ENCODE peak calls at places on chromosome 9, in eight cellular contexts. One of them, this sample, is unnamed.

GRCh38 chr9:116870566-116870965 is 183.5 kb downstream of the TRIM32 start:
- DNase-seq in brain microvascular endothelial cell: no peak
- DNase-seq in heart right ventricle: no peak
- DNase-seq in fibroblast of lung: no peak
- DNase-seq in GM06990: no peak
- DNase-seq in kidney: peak; percentile 83
- DNase-seq in OCI-LY7: no peak
- DNase-seq in fibroblast of pulmonary artery: no peak
- DNase-seq in this sample: no peak

GRCh38 chr9:91256235-91256634 is 105.5 kb downstream of the AUH start:
- DNase-seq in brain microvascular endothelial cell: no peak
- DNase-seq in heart right ventricle: no peak
- DNase-seq in fibroblast of lung: no peak
- DNase-seq in GM06990: no peak
- DNase-seq in kidney: no peak
- DNase-seq in OCI-LY7: no peak
- DNase-seq in fibroblast of pulmonary artery: no peak
- DNase-seq in this sample: no peak

GRCh38 chr9:96169901-96170300 is 132.1 kb downstream of the HSD17B3 start:
- DNase-seq in brain microvascular endothelial cell: no peak
- DNase-seq in heart right ventricle: no peak
- DNase-seq in fibroblast of lung: no peak
- DNase-seq in GM06990: no peak
- DNase-seq in kidney: no peak
- DNase-seq in OCI-LY7: no peak
- DNase-seq in fibroblast of pulmonary artery: no peak
- DNase-seq in this sample: no peak

GRCh38 chr9:16121593-16121992 is 568.8 kb downstream of the CCDC171 start:
- DNase-seq in brain microvascular endothelial cell: peak; percentile 62
- DNase-seq in heart right ventricle: no peak
- DNase-seq in fibroblast of lung: peak; percentile 70
- DNase-seq in GM06990: no peak
- DNase-seq in kidney: no peak
- DNase-seq in OCI-LY7: no peak
- DNase-seq in fibroblast of pulmonary artery: peak; percentile 27
- DNase-seq in this sample: no peak

GRCh38 chr9:82882744-82883143 is 180.2 kb downstream of the RASEF start:
- DNase-seq in brain microvascular endothelial cell: peak; percentile 2
- DNase-seq in heart right ventricle: no peak
- DNase-seq in fibroblast of lung: peak; percentile 75
- DNase-seq in GM06990: no peak
- DNase-seq in kidney: no peak
- DNase-seq in OCI-LY7: no peak
- DNase-seq in fibroblast of pulmonary artery: peak; percentile 30
- DNase-seq in this sample: no peak

GRCh38 chr9:16753256-16753655 is 117.2 kb downstream of the BNC2 start:
- DNase-seq in brain microvascular endothelial cell: no peak
- DNase-seq in heart right ventricle: no peak
- DNase-seq in fibroblast of lung: no peak
- DNase-seq in GM06990: no peak
- DNase-seq in kidney: no peak
- DNase-seq in OCI-LY7: no peak
- DNase-seq in fibroblast of pulmonary artery: no peak
- DNase-seq in this sample: no peak

GRCh38 chr9:77019810-77020437 is 469 bp downstream of the FOXB2 start:
- DNase-seq in brain microvascular endothelial cell: no peak
- DNase-seq in heart right ventricle: no peak
- DNase-seq in fibroblast of lung: no peak
- DNase-seq in GM06990: no peak
- DNase-seq in kidney: no peak
- DNase-seq in OCI-LY7: no peak
- DNase-seq in fibroblast of pulmonary artery: no peak
- DNase-seq in this sample: no peak

GRCh38 chr9:15295761-15296405 is 11.1 kb downstream of the TTC39B start:
- DNase-seq in brain microvascular endothelial cell: peak; percentile 74
- DNase-seq in heart right ventricle: no peak
- DNase-seq in fibroblast of lung: peak; percentile 88
- DNase-seq in GM06990: peak; percentile 35
- DNase-seq in kidney: no peak
- DNase-seq in OCI-LY7: no peak
- DNase-seq in fibroblast of pulmonary artery: peak; percentile 72
- DNase-seq in this sample: no peak

GRCh38 chr9:13665418-13666066 is 386.1 kb upstream of the MPDZ start:
- DNase-seq in brain microvascular endothelial cell: peak; percentile 46
- DNase-seq in heart right ventricle: no peak
- DNase-seq in fibroblast of lung: peak; percentile 16
- DNase-seq in GM06990: no peak
- DNase-seq in kidney: no peak
- DNase-seq in OCI-LY7: no peak
- DNase-seq in fibroblast of pulmonary artery: peak; percentile 37
- DNase-seq in this sample: no peak

GRCh38 chr9:6014668-6015270 is 655 bp downstream of the RANBP6 start:
- DNase-seq in brain microvascular endothelial cell: peak; percentile 73
- DNase-seq in heart right ventricle: no peak
- DNase-seq in fibroblast of lung: peak; percentile 90
- DNase-seq in GM06990: no peak
- DNase-seq in kidney: no peak
- DNase-seq in OCI-LY7: no peak
- DNase-seq in fibroblast of pulmonary artery: peak; percentile 68
- DNase-seq in this sample: no peak

GRCh38 chr9:130942679-130943078 is 3.6 kb upstream of the FIBCD1 start:
- DNase-seq in brain microvascular endothelial cell: no peak
- DNase-seq in heart right ventricle: no peak
- DNase-seq in fibroblast of lung: no peak
- DNase-seq in GM06990: no peak
- DNase-seq in kidney: no peak
- DNase-seq in OCI-LY7: no peak
- DNase-seq in fibroblast of pulmonary artery: no peak
- DNase-seq in this sample: no peak

GRCh38 chr9:88690628-88691027 is 155.7 kb downstream of the NXNL2 start:
- DNase-seq in brain microvascular endothelial cell: no peak
- DNase-seq in heart right ventricle: no peak
- DNase-seq in fibroblast of lung: no peak
- DNase-seq in GM06990: no peak
- DNase-seq in kidney: no peak
- DNase-seq in OCI-LY7: no peak
- DNase-seq in fibroblast of pulmonary artery: no peak
- DNase-seq in this sample: no peak

GRCh38 chr9:77417570-77417969 is 230.6 kb downstream of the GNA14 start:
- DNase-seq in brain microvascular endothelial cell: peak; percentile 27
- DNase-seq in heart right ventricle: no peak
- DNase-seq in fibroblast of lung: peak; percentile 51
- DNase-seq in GM06990: no peak
- DNase-seq in kidney: no peak
- DNase-seq in OCI-LY7: no peak
- DNase-seq in fibroblast of pulmonary artery: peak; percentile 84
- DNase-seq in this sample: no peak

GRCh38 chr9:121853617-121854395 is 202.4 kb downstream of the DAB2IP start:
- DNase-seq in brain microvascular endothelial cell: no peak
- DNase-seq in heart right ventricle: no peak
- DNase-seq in fibroblast of lung: no peak
- DNase-seq in GM06990: no peak
- DNase-seq in kidney: no peak
- DNase-seq in OCI-LY7: no peak
- DNase-seq in fibroblast of pulmonary artery: no peak
- DNase-seq in this sample: peak; percentile 57

GRCh38 chr9:6197330-6197729 is 18.3 kb upstream of the IL33 start:
- DNase-seq in brain microvascular endothelial cell: peak; percentile 4
- DNase-seq in heart right ventricle: peak; percentile 18
- DNase-seq in fibroblast of lung: no peak
- DNase-seq in GM06990: no peak
- DNase-seq in kidney: no peak
- DNase-seq in OCI-LY7: peak; percentile 5
- DNase-seq in fibroblast of pulmonary artery: peak; percentile 67
- DNase-seq in this sample: no peak

GRCh38 chr9:121440265-121440664 is 59.4 kb downstream of the GGTA1 start:
- DNase-seq in brain microvascular endothelial cell: peak; percentile 32
- DNase-seq in heart right ventricle: no peak
- DNase-seq in fibroblast of lung: no peak
- DNase-seq in GM06990: no peak
- DNase-seq in kidney: no peak
- DNase-seq in OCI-LY7: no peak
- DNase-seq in fibroblast of pulmonary artery: peak; percentile 48
- DNase-seq in this sample: no peak

DNA sequence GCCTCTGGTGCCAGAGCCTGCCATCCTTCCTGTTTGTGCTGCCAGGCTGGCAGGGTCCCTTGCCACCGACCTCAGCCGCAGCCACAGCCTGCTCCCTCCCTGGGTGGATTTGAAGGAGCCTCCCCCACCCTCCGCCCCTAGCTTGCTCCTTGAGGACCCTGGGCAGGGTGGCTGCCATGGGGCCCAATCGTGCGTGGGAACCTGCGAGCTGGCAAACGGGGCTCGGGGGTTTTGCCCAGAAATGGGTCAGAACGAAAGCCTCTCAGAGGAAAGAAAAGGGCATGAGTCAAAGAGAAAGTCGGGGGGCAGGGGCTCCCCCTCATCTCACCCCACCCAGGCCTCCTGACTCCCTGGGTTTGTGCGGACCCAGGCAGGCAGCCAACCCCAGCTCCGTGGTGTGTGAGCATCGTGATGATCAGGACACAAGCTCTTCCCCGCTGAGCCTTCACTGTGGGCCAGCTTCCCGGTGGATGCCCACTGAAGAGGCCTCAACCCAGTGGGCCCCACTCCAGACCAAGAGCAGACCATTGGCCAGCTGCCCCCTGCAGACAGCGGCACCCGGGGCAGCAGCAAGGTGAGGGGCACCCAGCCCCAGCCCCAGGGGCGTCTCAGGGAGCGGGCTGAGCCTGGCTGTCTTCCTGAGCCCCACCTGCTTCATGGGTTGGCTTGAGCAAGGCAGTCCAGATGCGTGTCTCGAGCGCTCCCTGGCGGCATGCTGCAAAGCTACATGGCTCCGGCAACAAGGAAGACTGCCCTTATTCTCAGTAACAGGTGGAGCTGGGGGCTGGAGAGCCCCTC is 3.0 kb upstream of the FUT7 start:
- DNase-seq in brain microvascular endothelial cell: peak; percentile 68
- DNase-seq in heart right ventricle: peak; percentile 76
- DNase-seq in fibroblast of lung: peak; percentile 69
- DNase-seq in GM06990: peak; percentile 85
- DNase-seq in kidney: peak; percentile 94
- DNase-seq in OCI-LY7: peak; percentile 90
- DNase-seq in fibroblast of pulmonary artery: peak; percentile 87
- DNase-seq in this sample: peak; percentile 87
- H3K4me3 ChIP-seq in brain microvascular endothelial cell: no peak overlapping the region
- H3K4me3 ChIP-seq in heart right ventricle: no peak overlapping the region
- H3K4me3 ChIP-seq in fibroblast of lung: no peak overlapping the region
- H3K4me3 ChIP-seq in GM06990: peak overlapping the region; percentile 31
- H3K4me3 ChIP-seq in kidney: no peak overlapping the region
- H3K4me3 ChIP-seq in OCI-LY7: no peak overlapping the region
- H3K4me3 ChIP-seq in fibroblast of pulmonary artery: no peak overlapping the region
- H3K4me3 ChIP-seq in this sample: no peak overlapping the region

DNA sequence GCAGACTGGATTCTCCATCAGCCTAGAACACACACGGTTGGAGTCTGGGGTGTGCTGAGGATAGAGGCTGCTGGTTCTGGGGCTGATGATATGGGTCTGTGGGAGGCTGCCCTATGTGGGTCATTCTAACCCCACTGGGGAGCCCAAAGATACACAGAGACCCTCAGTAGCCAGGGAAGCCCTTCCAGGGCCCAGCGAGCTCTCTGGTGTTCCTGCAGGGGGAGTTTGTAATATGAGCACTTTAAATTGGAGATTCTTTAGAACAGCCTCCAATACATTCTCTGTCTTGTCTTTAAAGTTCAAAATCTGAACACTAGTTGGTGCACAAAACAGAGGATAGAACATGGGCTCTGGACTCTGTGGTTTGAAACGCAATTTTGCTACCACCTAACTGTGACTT is 2.4 kb downstream of the ACTL7A start:
- DNase-seq in brain microvascular endothelial cell: no peak
- DNase-seq in heart right ventricle: no peak
- DNase-seq in fibroblast of lung: no peak
- DNase-seq in GM06990: no peak
- DNase-seq in kidney: no peak
- DNase-seq in OCI-LY7: no peak
- DNase-seq in fibroblast of pulmonary artery: no peak
- DNase-seq in this sample: no peak
- TF ChIP-seq CTCF in brain microvascular endothelial cell: peak; percentile 41
- TF ChIP-seq CTCF in heart right ventricle: no peak
- TF ChIP-seq CTCF in fibroblast of lung: no peak
- TF ChIP-seq CTCF in GM06990: no peak
- TF ChIP-seq CTCF in kidney: no peak
- TF ChIP-seq CTCF in OCI-LY7: peak; percentile 15
- TF ChIP-seq CTCF in fibroblast of pulmonary artery: peak; percentile 10
- TF ChIP-seq CTCF in this sample: no peak

DNA sequence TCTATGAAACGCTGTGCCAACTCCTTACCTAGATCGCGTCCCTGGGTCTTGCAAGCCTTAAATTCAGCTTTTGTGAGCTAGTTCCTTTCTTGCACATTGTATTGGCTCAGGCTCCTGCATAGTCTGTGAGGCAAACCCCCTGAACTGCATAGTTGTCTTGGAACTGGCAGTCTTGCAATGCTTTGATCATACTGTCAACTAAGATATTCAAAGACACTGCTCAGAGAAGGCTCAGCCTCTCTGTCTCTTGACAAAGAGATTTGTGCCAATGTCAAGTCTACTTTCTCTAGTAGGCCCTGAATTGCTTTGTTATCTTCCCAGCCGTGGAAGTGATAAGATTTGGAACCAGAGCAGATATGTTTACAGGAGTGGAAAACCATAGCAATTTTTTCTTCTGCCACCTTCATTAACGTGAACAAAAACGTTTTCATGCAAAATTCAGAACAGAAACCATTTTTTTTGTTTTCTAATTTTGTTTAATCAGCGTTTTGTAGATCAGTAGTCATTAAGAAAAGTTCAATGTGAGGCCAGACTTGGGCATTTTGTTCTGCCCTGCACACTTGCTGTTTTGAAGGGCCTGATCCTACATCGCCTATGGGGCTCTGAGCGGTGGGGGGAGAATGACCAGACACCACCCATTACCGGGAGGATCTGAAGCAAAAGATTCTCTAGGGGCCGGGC is 27.6 kb upstream of the ENTREP1 start:
- DNase-seq in brain microvascular endothelial cell: no peak
- DNase-seq in heart right ventricle: no peak
- DNase-seq in fibroblast of lung: peak; percentile 6
- DNase-seq in GM06990: no peak
- DNase-seq in kidney: no peak
- DNase-seq in OCI-LY7: no peak
- DNase-seq in fibroblast of pulmonary artery: no peak
- DNase-seq in this sample: no peak
- H3K4me3 ChIP-seq in brain microvascular endothelial cell: no peak overlapping the region
- H3K4me3 ChIP-seq in heart right ventricle: no peak overlapping the region
- H3K4me3 ChIP-seq in fibroblast of lung: no peak overlapping the region
- H3K4me3 ChIP-seq in GM06990: no peak overlapping the region
- H3K4me3 ChIP-seq in kidney: no peak overlapping the region
- H3K4me3 ChIP-seq in OCI-LY7: no peak overlapping the region
- H3K4me3 ChIP-seq in fibroblast of pulmonary artery: no peak overlapping the region
- H3K4me3 ChIP-seq in this sample: no peak overlapping the region

DNA sequence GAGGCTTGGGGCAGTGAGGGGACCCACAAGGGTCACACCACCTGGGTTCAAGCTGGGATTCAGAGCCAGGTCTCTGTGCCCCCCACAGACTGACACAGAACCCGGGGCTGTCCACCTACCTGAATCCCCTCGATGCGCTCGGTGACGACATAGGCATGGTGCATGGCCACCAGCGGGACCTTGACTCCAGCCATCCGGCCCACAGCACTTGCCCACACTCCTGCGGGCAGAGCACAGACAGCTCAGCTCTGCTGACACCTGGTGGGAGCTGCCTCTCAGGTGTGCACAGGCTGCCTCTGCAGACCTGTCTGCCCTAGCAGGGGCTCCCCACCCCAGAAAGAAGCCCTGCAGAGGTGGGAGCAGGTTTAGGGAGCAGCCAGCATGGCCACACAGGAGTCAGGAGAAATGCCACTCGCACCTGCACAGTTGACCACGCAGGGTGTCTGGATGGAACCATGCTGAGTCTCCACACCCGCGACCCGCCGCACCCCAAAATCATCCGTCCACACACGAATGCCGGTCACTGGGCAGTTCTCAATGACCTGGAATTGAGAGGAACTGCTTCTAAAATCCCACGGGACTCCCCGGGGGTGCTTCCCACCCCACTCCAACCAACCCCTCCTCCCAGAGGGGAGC is 8.4 kb downstream of the SARDH start:
- DNase-seq in brain microvascular endothelial cell: no peak
- DNase-seq in heart right ventricle: no peak
- DNase-seq in fibroblast of lung: no peak
- DNase-seq in GM06990: no peak
- DNase-seq in kidney: peak; percentile 69
- DNase-seq in OCI-LY7: no peak
- DNase-seq in fibroblast of pulmonary artery: no peak
- DNase-seq in this sample: peak; percentile 28
- TF ChIP-seq CTCF in brain microvascular endothelial cell: no peak
- TF ChIP-seq CTCF in heart right ventricle: no peak
- TF ChIP-seq CTCF in fibroblast of lung: no peak
- TF ChIP-seq CTCF in GM06990: no peak
- TF ChIP-seq CTCF in kidney: no peak
- TF ChIP-seq CTCF in OCI-LY7: peak; percentile 29
- TF ChIP-seq CTCF in fibroblast of pulmonary artery: no peak
- TF ChIP-seq CTCF in this sample: no peak